ENCODE peak calls at places on chromosomes 7 and 10, in ten cellular contexts. P is Ammon's horn; W is AML-193; L is activated CD4-positive, alpha-beta T cell treated with anti-CD3 and anti-CD28 coated beads, Interleukin-2, amount 50 U/mL, for 24 hours; K is Caco-2; F is AG09319; I is erythroblast; Y is iris pigment epithelial cell; C is naive thymus-derived CD8-positive, alpha-beta T cell; O is lung. Z is an unnamed sample.

GRCh38 chr10:84205853-84206513 is 11.6 kb downstream of the CDHR1 start:
- DNase-seq in W (no peak), C (no peak), K (no peak), L (no peak), O (no peak), I (no peak), F (no peak), Y (no peak), P (no peak), Z (no peak)

GRCh38 chr7:93196331-93196730 is 29.9 kb downstream of the HEPACAM2 start:
- DNase-seq in O (no peak), P (no peak), Y (no peak), C (no peak), W (peak), F (no peak), K (no peak), L (no peak), I (no peak), Z (no peak)

GRCh38 chr7:144459635-144460034 is 56.1 kb upstream of the NOBOX start:
- DNase-seq in F (no peak), Y (no peak), W (no peak), P (no peak), I (no peak), L (no peak), C (no peak), K (no peak), O (no peak), Z (no peak)

GRCh38 chr10:106467506-106467905 is 697.0 kb downstream of the SORCS1 start:
- DNase-seq in C (no peak), F (no peak), O (no peak), Y (peak), W (no peak), K (no peak), P (no peak), L (no peak), I (no peak), Z (no peak)

GRCh38 chr7:151509670-151510333 is 9.9 kb downstream of the RHEB start:
- DNase-seq in K (no peak), W (no peak), L (no peak), O (no peak), Y (peak), P (no peak), C (no peak), F (no peak), I (no peak), Z (no peak)

GRCh38 chr7:32045228-32045627 is 25.0 kb downstream of the PDE1C start:
- DNase-seq in K (no peak), L (no peak), O (no peak), I (no peak), P (no peak), F (no peak), C (no peak), Y (no peak), W (no peak), Z (no peak)

GRCh38 chr10:28509286-28509685 is 23.6 kb upstream of the WAC start:
- DNase-seq in I (no peak), O (no peak), Y (no peak), C (no peak), F (no peak), L (no peak), W (no peak), P (no peak), K (no peak), Z (no peak)

GRCh38 chr7:128841171-128841690 is 11.0 kb downstream of the FLNC start:
- DNase-seq in F (no peak), P (no peak), O (no peak), Y (no peak), L (no peak), C (no peak), W (no peak), K (no peak), I (no peak), Z (no peak)

GRCh38 chr7:55144955-55145342 is 126.1 kb downstream of the EGFR start:
- DNase-seq in F (no peak), L (no peak), I (no peak), Y (no peak), P (no peak), C (no peak), W (no peak), O (no peak), K (no peak), Z (no peak)

GRCh38 chr7:23696916-23697441 is 13.0 kb upstream of the STK31 start:
- DNase-seq in O (no peak), Y (peak), F (peak), I (peak), P (peak), W (no peak), K (peak), L (peak), C (peak), Z (peak)

GRCh38 chr7:149774237-149775175 is 1.1 kb upstream of the ZNF467 start:
- DNase-seq in Y (no peak), I (no peak), O (no peak), C (no peak), F (no peak), P (no peak), L (no peak), W (no peak), K (no peak), Z (no peak)

GRCh38 chr10:79488303-79488702 is 24.0 kb upstream of the EIF5AL1 start:
- DNase-seq in W (no peak), C (no peak), I (no peak), Y (peak), P (no peak), K (peak), O (peak), F (peak), L (no peak), Z (peak)

GRCh38 chr7:121372376-121373024 is 23.6 kb downstream of the FAM3C start:
- DNase-seq in P (no peak), I (no peak), W (no peak), L (no peak), Y (no peak), F (no peak), C (no peak), K (no peak), O (no peak), Z (no peak)

GRCh38 chr7:151954866-151955820 is 1.1 kb upstream of the GALNTL5 start:
- DNase-seq in I (no peak), Y (peak), L (no peak), K (no peak), W (no peak), O (no peak), C (no peak), F (no peak), P (no peak), Z (no peak)

GRCh38 chr7:145219461-145219860 is 383.6 kb upstream of the TPK1 start:
- DNase-seq in Y (peak), W (no peak), I (no peak), K (no peak), C (no peak), L (no peak), F (no peak), O (no peak), P (no peak), Z (no peak)

GRCh38 chr10:72316748-72317435 is 37.8 kb downstream of the DNAJB12 start:
- DNase-seq in I (peak), P (peak), Y (no peak), O (no peak), L (no peak), C (peak), W (peak), F (no peak), K (no peak), Z (peak)

GRCh38 chr7:138864667-138865066 is 66.7 kb upstream of the ATP6V0A4 start:
- DNase-seq in F (no peak), C (no peak), Y (peak), I (peak), O (no peak), L (no peak), P (no peak), K (no peak), W (peak), Z (no peak)